ENCODE peak calls at places on chromosomes 4 and X, in six cellular contexts. Y is AG04450; D is DND-41; J is BJ; E is astrocyte of the spinal cord; P is CD8-positive, alpha-beta memory T cell. X is an unnamed sample.

GRCh38 chrX:7158468-7158990 is 10.6 kb upstream of the PUDP start:
- DNase-seq in J (no peak), E (peak; percentile 52), D (no peak), P (no peak), Y (no peak), X (no peak)

GRCh38 chr4:123631699-123632098 is 235.1 kb downstream of the SPRY1 start:
- DNase-seq in E (no peak), D (no peak), J (no peak), P (no peak), Y (no peak), X (no peak)

GRCh38 chr4:76590847-76591281 is 155.8 kb downstream of the SHROOM3 start:
- DNase-seq in J (peak; percentile 60), D (no peak), P (no peak), E (peak; percentile 59), Y (no peak), X (no peak)

GRCh38 chrX:96770315-96770714 is 85.7 kb downstream of the DIAPH2 start:
- DNase-seq in P (no peak), Y (no peak), D (no peak), J (no peak), E (peak; percentile 25), X (no peak)

GRCh38 chrX:81900522-81900921 is 698.6 kb downstream of the SH3BGRL start:
- DNase-seq in J (no peak), E (no peak), Y (no peak), D (no peak), P (no peak), X (no peak)

GRCh38 chrX:70476934-70477733 is 32.5 kb downstream of the DLG3 start:
- DNase-seq in Y (no peak), D (no peak), P (no peak), E (peak; percentile 86), J (peak; percentile 15), X (no peak)

GRCh38 chr4:98181815-98182214 is 38.5 kb upstream of the STPG2 start:
- DNase-seq in D (no peak), J (no peak), E (peak; percentile 14), P (no peak), Y (no peak), X (no peak)

GRCh38 chr4:101953949-101954348 is 163.4 kb downstream of the BANK1 start:
- DNase-seq in P (no peak), Y (peak; percentile 16), E (peak; percentile 52), J (peak; percentile 34), D (no peak), X (no peak)

GRCh38 chr4:71186566-71187398 is 152.0 kb upstream of the SLC4A4 start:
- DNase-seq in E (peak; percentile 61), Y (no peak), D (peak; percentile 60), J (no peak), P (peak; percentile 19), X (peak; percentile 44)

GRCh38 chr4:23894021-23894420 is 4.2 kb upstream of the PPARGC1A start:
- DNase-seq in Y (no peak), D (no peak), E (no peak), J (no peak), P (no peak), X (no peak)

GRCh38 chrX:2499507-2499906 is 1.3 kb downstream of the DHRSX start:
- DNase-seq in E (no peak), P (no peak), Y (no peak), D (no peak), J (no peak), X (no peak)

GRCh38 chr4:3703343-3703676 is 62.9 kb upstream of the ADRA2C start:
- DNase-seq in J (no peak), P (no peak), Y (no peak), D (no peak), E (no peak), X (no peak)

GRCh38 chr4:55932489-55932888 is 16.3 kb upstream of the CEP135 start:
- DNase-seq in J (no peak), P (no peak), D (no peak), Y (no peak), E (no peak), X (no peak)

GRCh38 chr4:152901205-152901604 is 34.9 kb upstream of the FHDC1 start:
- DNase-seq in D (no peak), P (no peak), E (no peak), Y (no peak), J (no peak), X (no peak)

GRCh38 chrX:68894513-68895338 is 65.9 kb downstream of the EFNB1 start:
- DNase-seq in J (no peak), P (no peak), D (peak; percentile 3), Y (no peak), E (peak; percentile 32), X (no peak)

GRCh38 chr4:138301536-138301935 is 59.4 kb upstream of the SLC7A11 start:
- DNase-seq in J (no peak), P (no peak), E (no peak), Y (no peak), D (no peak), X (no peak)

GRCh38 chr4:5746829-5747745 is 36.1 kb downstream of the EVC start:
- DNase-seq in P (no peak), D (no peak), J (no peak), E (peak; percentile 43), Y (no peak), X (no peak)

GRCh38 chrX:11143931-11144678 is 33.0 kb downstream of the HCCS start:
- DNase-seq in E (peak; percentile 77), P (peak; percentile 35), J (no peak), D (peak; percentile 50), Y (peak; percentile 53), X (peak; percentile 68)

GRCh38 chr4:150140774-150141400 is 62.6 kb downstream of the DCLK2 start:
- DNase-seq in P (no peak), Y (no peak), E (peak; percentile 80), D (no peak), J (peak; percentile 55), X (no peak)

GRCh38 chrX:152600853-152601635 is 36.7 kb upstream of the GABRQ start:
- DNase-seq in P (no peak), Y (no peak), J (no peak), D (no peak), E (no peak), X (no peak)

GRCh38 chr4:96073446-96073845 is 233.6 kb downstream of the PDHA2 start:
- DNase-seq in J (no peak), P (no peak), Y (no peak), E (peak; percentile 43), D (no peak), X (no peak)

GRCh38 chr4:77599378-77599777 is 6.2 kb upstream of the CXCL13 start:
- DNase-seq in D (no peak), E (peak; percentile 58), J (no peak), P (no peak), Y (no peak), X (peak; percentile 9)

GRCh38 chr4:168509786-168510185 is 12.9 kb downstream of the PALLD start:
- DNase-seq in Y (peak; percentile 69), P (peak; percentile 69), E (no peak), D (peak; percentile 44), J (no peak), X (peak; percentile 81)

GRCh38 chrX:139851730-139852129 is 81.1 kb downstream of the ATP11C start:
- DNase-seq in E (peak; percentile 63), J (peak; percentile 11), Y (peak; percentile 15), D (no peak), P (no peak), X (no peak)

GRCh38 chrX:20481632-20482031 is 214.9 kb upstream of the RPS6KA3 start:
- DNase-seq in D (no peak), J (no peak), Y (no peak), E (no peak), P (no peak), X (no peak)

GRCh38 chrX:46258356-46258755 is 286.9 kb downstream of the ZNF674 start:
- DNase-seq in E (no peak), P (no peak), J (no peak), D (no peak), Y (no peak), X (no peak)

GRCh38 chr4:184424993-184425758 is 49.2 kb downstream of the IRF2 start:
- DNase-seq in E (no peak), D (no peak), J (no peak), Y (no peak), P (no peak), X (no peak)

GRCh38 chrX:13109811-13110210 is 65.4 kb upstream of the FAM9C start:
- DNase-seq in Y (no peak), J (no peak), D (no peak), E (peak; percentile 36), P (no peak), X (no peak)

GRCh38 chrX:111372065-111372464 is 39.9 kb downstream of the DCX start:
- DNase-seq in J (no peak), Y (no peak), E (no peak), P (no peak), D (no peak), X (no peak)

GRCh38 chr4:153207561-153207960 is 3.3 kb downstream of the TRIM2 start:
- DNase-seq in Y (no peak), E (peak; percentile 16), P (no peak), D (no peak), J (no peak), X (no peak)

GRCh38 chr4:40553995-40554394 is 75.7 kb downstream of the RBM47 start:
- DNase-seq in J (no peak), P (no peak), D (no peak), E (no peak), Y (no peak), X (no peak)

DNA sequence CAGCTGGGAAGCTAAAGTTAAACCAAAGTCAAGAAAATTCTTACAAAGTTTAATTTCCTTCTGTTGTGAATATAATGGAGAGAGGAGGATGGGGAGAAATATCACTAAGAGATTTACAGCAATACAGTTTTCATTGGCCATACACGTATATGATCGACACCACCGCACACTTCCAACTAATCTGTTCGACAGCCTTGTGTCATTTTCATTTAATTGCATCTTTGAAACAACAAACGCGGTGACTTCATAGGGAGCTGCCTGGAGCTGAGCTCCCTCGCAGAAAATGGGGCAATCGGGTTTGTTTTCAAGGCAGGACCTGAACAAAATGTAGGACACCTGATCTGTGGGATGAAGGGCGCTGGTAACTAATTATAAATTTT is 1.3 kb downstream of the PTPN13 start:
- DNase-seq in Y (no peak), D (no peak), P (no peak), J (no peak), E (no peak), X (no peak)
- H3K4me3 ChIP-seq in Y (peak overlapping the region; percentile 82), D (no peak overlapping the region), P (no peak overlapping the region), J (peak overlapping the region; percentile 92), E (peak overlapping the region; percentile 87), X (no peak overlapping the region)

DNA sequence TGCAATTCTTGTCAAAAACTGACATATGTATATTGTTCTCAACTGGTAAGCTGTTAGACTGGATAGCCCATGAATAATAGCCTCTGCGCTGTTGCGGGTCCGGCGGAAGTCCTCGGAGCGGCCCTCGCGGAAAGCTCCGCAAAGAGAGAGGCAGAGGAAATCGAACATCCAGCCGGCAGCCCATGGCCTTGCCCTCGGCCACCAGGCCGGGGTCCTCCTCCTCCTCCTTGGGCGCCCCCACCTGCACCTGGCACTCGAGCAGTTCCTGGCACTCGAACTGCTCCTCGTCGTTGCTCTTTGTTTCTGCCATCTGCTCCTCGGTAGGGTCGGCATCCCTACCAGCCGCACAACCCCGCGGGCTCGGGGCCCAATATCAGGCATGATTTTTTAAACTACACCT is 1176.3 kb downstream of the PCDH18 start:
- DNase-seq in E (no peak), J (no peak), D (no peak), Y (no peak), P (no peak), X (no peak)
- H3K4me3 ChIP-seq in E (no peak overlapping the region), J (no peak overlapping the region), D (no peak overlapping the region), Y (no peak overlapping the region), P (no peak overlapping the region), X (no peak overlapping the region)

GRCh38 chr4:85951-86350 is 32.8 kb downstream of the ZNF595 start:
- DNase-seq in Y (no peak), D (no peak), E (peak; percentile 9), J (no peak), P (no peak), X (no peak)
- H3K4me3 ChIP-seq in Y (no peak overlapping the region), D (no peak overlapping the region), E (no peak overlapping the region), J (no peak overlapping the region), P (no peak overlapping the region), X (no peak overlapping the region)

GRCh38 chrX:153926594-153926862 is 464 bp upstream of the ARHGAP4 start:
- DNase-seq in E (no peak), D (no peak), J (no peak), Y (no peak), P (no peak), X (no peak)
- H3K4me3 ChIP-seq in E (no peak overlapping the region), D (peak overlapping the region; percentile 37), J (no peak overlapping the region), Y (no peak overlapping the region), P (peak overlapping the region; percentile 86), X (peak overlapping the region; percentile 85)

X was measured in Jurkat, Clone E6-1.